ENCODE peak calls at places on chromosomes 1 and 21, in nine cellular contexts. One of them, this sample, is unnamed.

GRCh38 chr1:19113362-19114092 is 96.5 kb downstream of the UBR4 start:
- DNase-seq in NCI-H1092: no peak
- DNase-seq in GM18507: peak
- DNase-seq in HTR-8/SVneo: peak
- DNase-seq in G401: peak
- DNase-seq in HFFc6: peak
- DNase-seq in activated gamma-delta T cell treated with Interleukin-2 at 50 U/mL for 16 hours: no peak
- DNase-seq in stimulated activated CD8-positive, alpha-beta memory T cell treated with anti-CD3 and anti-CD28 coated beads, Interleukin-2, amount 100 ng/mL, for 1 hour: no peak
- DNase-seq in activated CD4-positive, alpha-beta T cell treated with anti-CD3 and anti-CD28 coated beads, Interleukin-2, amount 50 U/mL, for 1 hour: peak
- DNase-seq in this sample: no peak

GRCh38 chr1:224644553-224645154 is 28.5 kb downstream of the CNIH3 start:
- DNase-seq in NCI-H1092: no peak
- DNase-seq in stimulated activated CD8-positive, alpha-beta memory T cell treated with anti-CD3 and anti-CD28 coated beads, Interleukin-2, amount 100 ng/mL, for 1 hour: peak
- DNase-seq in HTR-8/SVneo: peak
- DNase-seq in GM18507: peak
- DNase-seq in HFFc6: peak
- DNase-seq in activated CD4-positive, alpha-beta T cell treated with anti-CD3 and anti-CD28 coated beads, Interleukin-2, amount 50 U/mL, for 1 hour: peak
- DNase-seq in activated gamma-delta T cell treated with Interleukin-2 at 50 U/mL for 16 hours: peak
- DNase-seq in G401: peak
- DNase-seq in this sample: peak

GRCh38 chr1:145690587-145691558 is 16.3 kb downstream of the PDZK1 start:
- DNase-seq in activated gamma-delta T cell treated with Interleukin-2 at 50 U/mL for 16 hours: peak
- DNase-seq in GM18507: peak
- DNase-seq in HFFc6: peak
- DNase-seq in activated CD4-positive, alpha-beta T cell treated with anti-CD3 and anti-CD28 coated beads, Interleukin-2, amount 50 U/mL, for 1 hour: no peak
- DNase-seq in HTR-8/SVneo: no peak
- DNase-seq in stimulated activated CD8-positive, alpha-beta memory T cell treated with anti-CD3 and anti-CD28 coated beads, Interleukin-2, amount 100 ng/mL, for 1 hour: peak
- DNase-seq in G401: no peak
- DNase-seq in NCI-H1092: no peak
- DNase-seq in this sample: no peak

GRCh38 chr1:6124746-6125365 is 55.3 kb downstream of the CHD5 start:
- DNase-seq in activated CD4-positive, alpha-beta T cell treated with anti-CD3 and anti-CD28 coated beads, Interleukin-2, amount 50 U/mL, for 1 hour: no peak
- DNase-seq in stimulated activated CD8-positive, alpha-beta memory T cell treated with anti-CD3 and anti-CD28 coated beads, Interleukin-2, amount 100 ng/mL, for 1 hour: no peak
- DNase-seq in NCI-H1092: no peak
- DNase-seq in HTR-8/SVneo: no peak
- DNase-seq in G401: no peak
- DNase-seq in activated gamma-delta T cell treated with Interleukin-2 at 50 U/mL for 16 hours: no peak
- DNase-seq in HFFc6: no peak
- DNase-seq in GM18507: no peak
- DNase-seq in this sample: no peak

GRCh38 chr21:33278736-33279135 is 12.6 kb downstream of the IL10RB start:
- DNase-seq in HFFc6: no peak
- DNase-seq in activated gamma-delta T cell treated with Interleukin-2 at 50 U/mL for 16 hours: no peak
- DNase-seq in NCI-H1092: no peak
- DNase-seq in HTR-8/SVneo: no peak
- DNase-seq in stimulated activated CD8-positive, alpha-beta memory T cell treated with anti-CD3 and anti-CD28 coated beads, Interleukin-2, amount 100 ng/mL, for 1 hour: no peak
- DNase-seq in G401: no peak
- DNase-seq in activated CD4-positive, alpha-beta T cell treated with anti-CD3 and anti-CD28 coated beads, Interleukin-2, amount 50 U/mL, for 1 hour: no peak
- DNase-seq in GM18507: no peak
- DNase-seq in this sample: no peak

GRCh38 chr1:193321242-193321842 is 134.9 kb upstream of the B3GALT2 start:
- DNase-seq in GM18507: no peak
- DNase-seq in activated CD4-positive, alpha-beta T cell treated with anti-CD3 and anti-CD28 coated beads, Interleukin-2, amount 50 U/mL, for 1 hour: no peak
- DNase-seq in NCI-H1092: no peak
- DNase-seq in G401: no peak
- DNase-seq in HTR-8/SVneo: no peak
- DNase-seq in stimulated activated CD8-positive, alpha-beta memory T cell treated with anti-CD3 and anti-CD28 coated beads, Interleukin-2, amount 100 ng/mL, for 1 hour: no peak
- DNase-seq in activated gamma-delta T cell treated with Interleukin-2 at 50 U/mL for 16 hours: no peak
- DNase-seq in HFFc6: no peak
- DNase-seq in this sample: no peak

GRCh38 chr1:204650911-204651570 is 34.5 kb downstream of the LRRN2 start:
- DNase-seq in stimulated activated CD8-positive, alpha-beta memory T cell treated with anti-CD3 and anti-CD28 coated beads, Interleukin-2, amount 100 ng/mL, for 1 hour: no peak
- DNase-seq in activated CD4-positive, alpha-beta T cell treated with anti-CD3 and anti-CD28 coated beads, Interleukin-2, amount 50 U/mL, for 1 hour: no peak
- DNase-seq in NCI-H1092: no peak
- DNase-seq in HTR-8/SVneo: no peak
- DNase-seq in activated gamma-delta T cell treated with Interleukin-2 at 50 U/mL for 16 hours: no peak
- DNase-seq in G401: peak
- DNase-seq in GM18507: no peak
- DNase-seq in HFFc6: peak
- DNase-seq in this sample: no peak

GRCh38 chr1:26811708-26812107 is 14.8 kb upstream of the ZDHHC18 start:
- DNase-seq in G401: no peak
- DNase-seq in stimulated activated CD8-positive, alpha-beta memory T cell treated with anti-CD3 and anti-CD28 coated beads, Interleukin-2, amount 100 ng/mL, for 1 hour: no peak
- DNase-seq in activated gamma-delta T cell treated with Interleukin-2 at 50 U/mL for 16 hours: no peak
- DNase-seq in HFFc6: no peak
- DNase-seq in activated CD4-positive, alpha-beta T cell treated with anti-CD3 and anti-CD28 coated beads, Interleukin-2, amount 50 U/mL, for 1 hour: no peak
- DNase-seq in NCI-H1092: no peak
- DNase-seq in GM18507: no peak
- DNase-seq in HTR-8/SVneo: no peak
- DNase-seq in this sample: no peak

GRCh38 chr1:165353731-165354671 is 2.5 kb downstream of the LMX1A start:
- DNase-seq in activated gamma-delta T cell treated with Interleukin-2 at 50 U/mL for 16 hours: no peak
- DNase-seq in HTR-8/SVneo: no peak
- DNase-seq in stimulated activated CD8-positive, alpha-beta memory T cell treated with anti-CD3 and anti-CD28 coated beads, Interleukin-2, amount 100 ng/mL, for 1 hour: no peak
- DNase-seq in GM18507: no peak
- DNase-seq in G401: no peak
- DNase-seq in NCI-H1092: no peak
- DNase-seq in HFFc6: no peak
- DNase-seq in activated CD4-positive, alpha-beta T cell treated with anti-CD3 and anti-CD28 coated beads, Interleukin-2, amount 50 U/mL, for 1 hour: no peak
- DNase-seq in this sample: no peak